ENCODE peak calls at places on chromosomes 11 and 22, in seven cellular contexts. H is breast epithelium, Y is esophagus muscularis mucosa, D is transverse colon, T is stomach, P is adrenal gland, E is Peyer's patch. R is an unnamed sample. For H3K4me1, the result is how much of the 10 kb centered on the place peaks cover.

GRCh38 chr11:61919841-61920631 is 2.7 kb upstream of the RAB3IL1 start:
- DNase-seq in E (peak), H (peak), T (no peak), Y (peak), P (no peak), D (no peak), R (peak)

GRCh38 chr22:39839917-39840510 is 53.5 kb downstream of the ENTHD1 start:
- DNase-seq in T (no peak), H (no peak), Y (no peak), E (no peak), P (no peak), D (no peak), R (no peak)

GRCh38 chr11:1060410-1060809 is 14.3 kb upstream of the MUC2 start:
- DNase-seq in D (no peak), H (no peak), E (peak), T (no peak), Y (no peak), P (peak), R (no peak)

GRCh38 chr22:20567371-20567847 is 60.0 kb downstream of the MED15 start:
- DNase-seq in T (no peak), P (no peak), Y (no peak), H (peak), D (no peak), E (peak), R (peak)

GRCh38 chr11:121930004-121930965 is 185.7 kb downstream of the BLID start:
- DNase-seq in H (no peak), Y (peak), D (no peak), T (no peak), E (no peak), P (no peak), R (peak)

GRCh38 chr22:45925811-45926351 is 51.1 kb downstream of the WNT7B start:
- DNase-seq in P (no peak), Y (no peak), H (no peak), E (no peak), D (no peak), T (no peak), R (no peak)

GRCh38 chr11:10483584-10483983 is 28.5 kb downstream of the AMPD3 start:
- DNase-seq in Y (no peak), T (no peak), D (no peak), P (peak), E (no peak), H (no peak), R (no peak)

GRCh38 chr11:60788401-60789110 is 3.4 kb downstream of the MS4A10 start:
- DNase-seq in E (peak), T (no peak), H (no peak), D (no peak), P (no peak), Y (no peak), R (peak)

GRCh38 chr11:76787911-76788596 is 4.9 kb downstream of the TSKU start:
- DNase-seq in Y (no peak), P (peak), D (peak), T (no peak), E (peak), H (peak), R (no peak)

GRCh38 chr11:19867064-19867463 is 154.4 kb downstream of the NAV2 start:
- DNase-seq in H (no peak), Y (no peak), E (no peak), T (no peak), D (no peak), P (no peak), R (no peak)

GRCh38 chr11:6674198-6674597 is 8.9 kb downstream of the MRPL17 start:
- DNase-seq in P (no peak), H (no peak), T (no peak), D (no peak), E (no peak), Y (no peak), R (no peak)

GRCh38 chr11:8338138-8338537 is 74.5 kb upstream of the LMO1 start:
- DNase-seq in D (peak), P (peak), T (peak), Y (no peak), H (no peak), E (peak), R (peak)

GRCh38 chr22:22942511-22943329 is 55.1 kb downstream of the IGLL5 start:
- DNase-seq in H (no peak), T (peak), P (peak), E (peak), Y (peak), D (peak), R (peak)

GRCh38 chr22:22944268-22944985 is 56.8 kb downstream of the IGLL5 start:
- DNase-seq in H (peak), Y (peak), P (no peak), T (peak), D (peak), E (peak), R (no peak)

GRCh38 chr22:22943521-22944267 is 56.1 kb downstream of the IGLL5 start:
- DNase-seq in P (no peak), H (no peak), E (peak), D (peak), T (peak), Y (peak), R (no peak)

GRCh38 chr22:22941831-22942510 is 54.4 kb downstream of the IGLL5 start:
- DNase-seq in E (peak), H (no peak), T (peak), Y (peak), P (no peak), D (peak), R (no peak)

GRCh38 chr22:22945195-22945594 is 57.6 kb downstream of the IGLL5 start:
- DNase-seq in D (peak), T (peak), P (no peak), Y (peak), E (peak), H (peak), R (no peak)
- H3K4me1 ChIP-seq in D (under half), T (under half), P (under half), Y (under half), E (under half), H (under half), R (under half)

DNA sequence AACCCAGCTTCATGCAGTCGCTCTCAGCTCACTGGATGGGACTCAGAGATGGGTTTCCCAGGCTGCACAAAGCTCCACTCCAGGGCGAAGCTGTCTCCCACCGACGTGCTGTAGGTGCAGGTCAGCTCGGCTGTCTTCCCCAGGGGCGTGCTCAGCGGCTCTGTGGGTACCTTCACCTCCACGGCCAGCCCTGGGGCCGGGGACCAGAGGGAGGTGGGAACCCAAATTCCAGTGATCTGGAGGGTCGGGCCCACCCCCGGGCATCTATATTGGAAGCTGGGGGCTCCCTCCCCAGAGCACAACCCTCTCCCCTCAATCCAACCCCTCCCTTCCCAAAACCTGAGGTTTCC is 689 bp downstream of the VSIG2 start:
- DNase-seq in D (no peak), E (no peak), T (no peak), P (no peak), H (no peak), Y (no peak), R (no peak)
- H3K4me3 ChIP-seq in D (peak), E (no peak), T (peak), P (no peak), H (peak), Y (no peak), R (no peak)

GRCh38 chr11:69643646-69644045 is 2.7 kb downstream of the CCND1 start:
- DNase-seq in Y (no peak), P (no peak), H (no peak), T (no peak), E (no peak), D (no peak), R (no peak)

GRCh38 chr11:69641681-69642548 is 959 bp downstream of the CCND1 start:
- DNase-seq in T (no peak), P (no peak), D (no peak), E (no peak), H (no peak), Y (no peak), R (no peak)

GRCh38 chr11:69640995-69641581 is at the start of gene CCND1:
- DNase-seq in E (peak), P (peak), T (peak), H (peak), Y (no peak), D (peak), R (peak)

GRCh38 chr11:69642913-69643632 is 2.1 kb downstream of the CCND1 start:
- DNase-seq in E (peak), Y (no peak), P (peak), T (peak), H (peak), D (peak), R (peak)

GRCh38 chr11:69642549-69642912 is 1.6 kb downstream of the CCND1 start:
- DNase-seq in Y (no peak), D (peak), E (peak), P (no peak), T (peak), H (no peak), R (peak)
- TF ChIP-seq POLR2A in Y (no peak), D (no peak), E (no peak), P (no peak), T (no peak), H (no peak), R (peak)

GRCh38 chr11:111382451-111382850 is 3.4 kb upstream of the POU2AF1 start:
- DNase-seq in P (no peak), D (no peak), T (no peak), E (no peak), Y (no peak), H (no peak), R (no peak)

GRCh38 chr11:111379500-111380136 is 543 bp upstream of the POU2AF1 start:
- DNase-seq in Y (no peak), D (no peak), E (no peak), P (no peak), T (no peak), H (no peak), R (peak)

GRCh38 chr11:111376453-111376871 is 2.6 kb downstream of the POU2AF1 start:
- DNase-seq in P (no peak), E (no peak), D (no peak), Y (no peak), T (no peak), H (no peak), R (no peak)

GRCh38 chr11:111378185-111378772 is 796 bp downstream of the POU2AF1 start:
- DNase-seq in P (no peak), H (peak), E (no peak), Y (no peak), D (no peak), T (no peak), R (peak)

DNA sequence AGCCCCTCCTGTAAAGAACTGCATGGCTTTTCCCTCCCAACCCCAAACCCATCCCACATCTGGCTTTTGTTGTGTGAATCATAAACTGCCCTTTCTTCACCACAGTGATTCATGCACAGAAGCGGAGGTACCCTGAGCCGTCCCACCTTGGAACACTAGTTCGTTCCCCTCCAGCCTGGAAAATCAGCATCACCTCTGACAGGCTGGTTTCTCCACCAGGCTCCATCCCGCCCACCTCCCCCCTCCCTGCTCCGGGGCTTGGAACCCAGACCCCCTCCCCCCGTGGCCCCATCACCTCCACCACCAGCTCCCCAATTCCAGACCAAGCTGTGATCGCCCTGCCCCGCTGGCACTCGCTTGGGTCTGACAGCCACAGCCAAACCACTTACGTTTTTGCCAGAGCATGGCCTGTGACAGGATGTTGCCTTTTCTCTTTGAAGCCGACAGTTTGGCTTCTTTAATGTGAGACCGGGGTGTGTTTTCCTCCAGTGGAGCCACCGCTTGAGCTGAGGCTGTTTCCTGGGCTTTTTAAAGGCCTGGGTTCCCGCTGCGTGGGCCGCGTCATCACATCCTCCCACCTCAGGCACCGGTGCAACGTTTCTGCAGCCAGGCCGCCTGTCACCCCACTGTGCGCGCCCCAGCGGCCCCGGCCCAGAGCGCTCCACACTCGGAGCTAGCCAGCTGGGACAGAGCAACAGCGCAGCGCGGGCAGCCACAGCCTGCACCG is at the start of gene POU2AF1:
- DNase-seq in P (no peak), D (peak), H (peak), E (no peak), Y (no peak), T (no peak), R (peak)
- H3K4me1 ChIP-seq in P (under half), D (under half), H (under half), E (under half), Y (under half), T (under half), R (under half)

GRCh38 chr11:102305352-102306047 is 11.8 kb upstream of the BIRC3 start:
- DNase-seq in Y (no peak), D (no peak), E (no peak), T (no peak), P (no peak), H (no peak), R (no peak)

GRCh38 chr11:102306048-102306575 is 11.2 kb upstream of the BIRC3 start:
- DNase-seq in T (peak), D (peak), E (peak), Y (no peak), H (peak), P (no peak), R (peak)

GRCh38 chr11:102302241-102302640 is 15.0 kb upstream of the BIRC3 start:
- DNase-seq in Y (no peak), H (no peak), E (no peak), P (no peak), T (no peak), D (no peak), R (no peak)

GRCh38 chr11:102306817-102307814 is 10.2 kb upstream of the BIRC3 start:
- DNase-seq in E (no peak), T (no peak), H (no peak), D (no peak), Y (no peak), P (no peak), R (no peak)

GRCh38 chr11:102304686-102305085 is 12.6 kb upstream of the BIRC3 start:
- DNase-seq in T (no peak), E (no peak), P (no peak), H (no peak), D (no peak), Y (no peak), R (no peak)
- H3K4me3 ChIP-seq in T (no peak), E (no peak), P (no peak), H (no peak), D (no peak), Y (no peak), R (no peak)

DNA sequence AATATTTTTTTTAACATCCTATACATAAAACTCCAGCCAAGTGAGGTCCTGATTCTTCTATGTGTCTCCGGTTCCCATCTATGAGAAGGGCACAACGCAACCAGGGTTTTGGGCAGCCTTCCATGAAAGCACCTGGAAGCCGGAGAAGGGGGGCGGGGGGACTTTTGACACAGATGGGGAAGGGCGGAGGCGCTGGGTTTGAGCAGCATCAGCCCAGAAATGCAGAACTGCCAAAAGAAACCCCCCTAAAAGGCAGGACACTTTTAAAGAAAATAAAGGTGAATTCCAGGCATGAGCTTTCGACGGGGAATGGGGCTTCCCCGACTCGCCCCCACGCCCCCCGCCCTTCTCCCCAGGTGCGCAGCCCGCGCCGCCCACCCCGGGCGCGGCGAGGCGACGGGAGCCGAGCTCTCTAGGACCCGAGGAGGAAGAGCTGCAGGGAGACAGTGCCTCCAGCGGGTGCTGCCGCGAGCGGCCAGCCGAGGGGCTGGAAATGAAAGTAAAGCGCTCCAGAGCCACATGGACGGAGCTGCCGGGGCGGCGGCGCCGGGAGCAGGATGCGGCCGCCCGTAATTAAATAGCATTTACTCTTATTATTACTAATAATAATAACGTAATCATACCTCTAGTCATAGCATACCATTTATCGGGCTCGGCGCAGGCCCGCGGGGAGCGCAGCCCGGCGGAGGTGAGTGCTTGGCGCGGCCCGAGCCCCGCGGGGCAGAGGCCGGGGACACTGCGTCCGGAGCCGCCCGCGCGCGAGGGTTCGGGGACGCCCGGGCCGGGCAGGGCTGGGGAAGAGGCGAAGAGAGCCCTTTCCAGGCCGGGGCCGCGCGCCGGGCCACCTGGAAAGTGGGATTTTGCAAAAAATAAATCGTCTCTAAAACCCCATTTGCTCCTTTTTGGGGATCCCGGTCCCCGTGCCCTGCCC is at the start of gene ZC3H7B:
- DNase-seq in E (peak), D (peak), T (peak), Y (no peak), H (peak), P (peak), R (peak)
- TF ChIP-seq POLR2A in E (peak), D (peak), T (no peak), Y (no peak), H (peak), P (peak), R (no peak)

DNA sequence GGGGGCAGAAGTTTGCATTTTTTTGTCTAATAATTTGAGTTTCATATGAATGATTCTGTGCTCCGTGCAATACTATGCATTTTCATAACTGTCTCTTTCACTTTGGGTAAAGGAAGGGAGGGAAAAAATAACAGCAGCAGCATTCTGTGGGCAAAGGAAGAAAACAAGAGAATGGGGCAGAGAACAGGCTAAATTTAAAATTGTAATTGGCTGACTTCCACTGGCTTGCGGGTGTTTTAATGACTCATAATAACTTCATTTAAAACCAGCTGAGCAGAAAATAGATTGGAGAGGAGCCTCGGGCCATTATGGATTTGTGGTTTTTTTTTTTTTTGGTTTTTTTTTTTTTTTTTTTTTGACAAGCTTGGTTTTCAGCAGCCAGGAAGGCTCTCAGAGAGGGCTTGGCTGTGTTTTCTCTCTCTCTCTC is 107.4 kb downstream of the ZBTB16 start:
- DNase-seq in T (no peak), Y (no peak), E (no peak), P (peak), H (peak), D (no peak), R (peak)
- H3K4me1 ChIP-seq in T (half or more), Y (half or more), E (under half), P (half or more), H (half or more), D (half or more), R (half or more)

R was measured in thyroid gland.